ENCODE peak calls at places on chromosomes 2 and 18, in six cellular contexts. One of them, this sample, is unnamed.

GRCh38 chr2:25566694-25567093 is 106.7 kb downstream of the DTNB start:
- DNase-seq in SK-N-SH: no peak
- DNase-seq in dorsolateral prefrontal cortex: no peak
- DNase-seq in germinal center: peak; percentile 32
- DNase-seq in DND-41: no peak
- DNase-seq in stimulated activated CD4-positive, alpha-beta T cell treated with anti-CD3 and anti-CD28 coated beads, Interleukin-1b, Interleukin-23, amount 100 ng/mL, for 1 hour: no peak
- DNase-seq in this sample: no peak

GRCh38 chr2:218400167-218400929 is 680 bp downstream of the CTDSP1 start:
- DNase-seq in SK-N-SH: peak; percentile 81
- DNase-seq in dorsolateral prefrontal cortex: no peak
- DNase-seq in germinal center: peak; percentile 49
- DNase-seq in DND-41: peak; percentile 67
- DNase-seq in stimulated activated CD4-positive, alpha-beta T cell treated with anti-CD3 and anti-CD28 coated beads, Interleukin-1b, Interleukin-23, amount 100 ng/mL, for 1 hour: no peak
- DNase-seq in this sample: peak; percentile 73

GRCh38 chr2:74658516-74658915 is 4.5 kb downstream of the SEMA4F start:
- DNase-seq in SK-N-SH: no peak
- DNase-seq in dorsolateral prefrontal cortex: no peak
- DNase-seq in germinal center: no peak
- DNase-seq in DND-41: no peak
- DNase-seq in stimulated activated CD4-positive, alpha-beta T cell treated with anti-CD3 and anti-CD28 coated beads, Interleukin-1b, Interleukin-23, amount 100 ng/mL, for 1 hour: no peak
- DNase-seq in this sample: no peak

GRCh38 chr18:4352746-4353522 is 102.2 kb downstream of the DLGAP1 start:
- DNase-seq in SK-N-SH: no peak
- DNase-seq in dorsolateral prefrontal cortex: no peak
- DNase-seq in germinal center: no peak
- DNase-seq in DND-41: no peak
- DNase-seq in stimulated activated CD4-positive, alpha-beta T cell treated with anti-CD3 and anti-CD28 coated beads, Interleukin-1b, Interleukin-23, amount 100 ng/mL, for 1 hour: no peak
- DNase-seq in this sample: no peak

GRCh38 chr2:218981390-218982311 is 3.3 kb downstream of the FEV start:
- DNase-seq in SK-N-SH: peak; percentile 48
- DNase-seq in dorsolateral prefrontal cortex: no peak
- DNase-seq in germinal center: no peak
- DNase-seq in DND-41: no peak
- DNase-seq in stimulated activated CD4-positive, alpha-beta T cell treated with anti-CD3 and anti-CD28 coated beads, Interleukin-1b, Interleukin-23, amount 100 ng/mL, for 1 hour: no peak
- DNase-seq in this sample: peak; percentile 20

GRCh38 chr2:228828397-228828796 is 442.7 kb downstream of the PID1 start:
- DNase-seq in SK-N-SH: no peak
- DNase-seq in dorsolateral prefrontal cortex: no peak
- DNase-seq in germinal center: no peak
- DNase-seq in DND-41: no peak
- DNase-seq in stimulated activated CD4-positive, alpha-beta T cell treated with anti-CD3 and anti-CD28 coated beads, Interleukin-1b, Interleukin-23, amount 100 ng/mL, for 1 hour: no peak
- DNase-seq in this sample: no peak

GRCh38 chr2:74924463-74925265 is 33.8 kb upstream of the POLE4 start:
- DNase-seq in SK-N-SH: no peak
- DNase-seq in dorsolateral prefrontal cortex: no peak
- DNase-seq in germinal center: no peak
- DNase-seq in DND-41: no peak
- DNase-seq in stimulated activated CD4-positive, alpha-beta T cell treated with anti-CD3 and anti-CD28 coated beads, Interleukin-1b, Interleukin-23, amount 100 ng/mL, for 1 hour: no peak
- DNase-seq in this sample: no peak

GRCh38 chr2:197705912-197706838 is 1.0 kb downstream of the MARS2 start:
- DNase-seq in SK-N-SH: peak; percentile 37
- DNase-seq in dorsolateral prefrontal cortex: no peak
- DNase-seq in germinal center: no peak
- DNase-seq in DND-41: peak; percentile 26
- DNase-seq in stimulated activated CD4-positive, alpha-beta T cell treated with anti-CD3 and anti-CD28 coated beads, Interleukin-1b, Interleukin-23, amount 100 ng/mL, for 1 hour: no peak
- DNase-seq in this sample: peak; percentile 15

GRCh38 chr18:38930881-38931753 is 1365.5 kb upstream of the CELF4 start:
- DNase-seq in SK-N-SH: no peak
- DNase-seq in dorsolateral prefrontal cortex: no peak
- DNase-seq in germinal center: no peak
- DNase-seq in DND-41: no peak
- DNase-seq in stimulated activated CD4-positive, alpha-beta T cell treated with anti-CD3 and anti-CD28 coated beads, Interleukin-1b, Interleukin-23, amount 100 ng/mL, for 1 hour: no peak
- DNase-seq in this sample: no peak

GRCh38 chr2:172012688-172013358 is 13.1 kb downstream of the METAP1D start:
- DNase-seq in SK-N-SH: no peak
- DNase-seq in dorsolateral prefrontal cortex: no peak
- DNase-seq in germinal center: no peak
- DNase-seq in DND-41: no peak
- DNase-seq in stimulated activated CD4-positive, alpha-beta T cell treated with anti-CD3 and anti-CD28 coated beads, Interleukin-1b, Interleukin-23, amount 100 ng/mL, for 1 hour: no peak
- DNase-seq in this sample: no peak

GRCh38 chr18:58364867-58365533 is 263.9 kb downstream of the ALPK2 start:
- DNase-seq in SK-N-SH: no peak
- DNase-seq in dorsolateral prefrontal cortex: no peak
- DNase-seq in germinal center: no peak
- DNase-seq in DND-41: no peak
- DNase-seq in stimulated activated CD4-positive, alpha-beta T cell treated with anti-CD3 and anti-CD28 coated beads, Interleukin-1b, Interleukin-23, amount 100 ng/mL, for 1 hour: no peak
- DNase-seq in this sample: no peak

GRCh38 chr18:43648002-43648401 is 370.7 kb upstream of the SYT4 start:
- DNase-seq in SK-N-SH: no peak
- DNase-seq in dorsolateral prefrontal cortex: no peak
- DNase-seq in germinal center: no peak
- DNase-seq in DND-41: no peak
- DNase-seq in stimulated activated CD4-positive, alpha-beta T cell treated with anti-CD3 and anti-CD28 coated beads, Interleukin-1b, Interleukin-23, amount 100 ng/mL, for 1 hour: no peak
- DNase-seq in this sample: no peak

GRCh38 chr2:175206866-175207265 is 25.4 kb upstream of the ATP5MC3 start:
- DNase-seq in SK-N-SH: no peak
- DNase-seq in dorsolateral prefrontal cortex: no peak
- DNase-seq in germinal center: no peak
- DNase-seq in DND-41: no peak
- DNase-seq in stimulated activated CD4-positive, alpha-beta T cell treated with anti-CD3 and anti-CD28 coated beads, Interleukin-1b, Interleukin-23, amount 100 ng/mL, for 1 hour: no peak
- DNase-seq in this sample: no peak

GRCh38 chr2:177056540-177056939 is 156.1 kb upstream of the HNRNPA3 start:
- DNase-seq in SK-N-SH: peak; percentile 53
- DNase-seq in dorsolateral prefrontal cortex: no peak
- DNase-seq in germinal center: no peak
- DNase-seq in DND-41: no peak
- DNase-seq in stimulated activated CD4-positive, alpha-beta T cell treated with anti-CD3 and anti-CD28 coated beads, Interleukin-1b, Interleukin-23, amount 100 ng/mL, for 1 hour: no peak
- DNase-seq in this sample: peak; percentile 24

GRCh38 chr2:2184549-2185249 is 146.4 kb downstream of the MYT1L start:
- DNase-seq in SK-N-SH: no peak
- DNase-seq in dorsolateral prefrontal cortex: peak; percentile 59
- DNase-seq in germinal center: no peak
- DNase-seq in DND-41: no peak
- DNase-seq in stimulated activated CD4-positive, alpha-beta T cell treated with anti-CD3 and anti-CD28 coated beads, Interleukin-1b, Interleukin-23, amount 100 ng/mL, for 1 hour: no peak
- DNase-seq in this sample: no peak

GRCh38 chr2:10971131-10971854 is 59.6 kb downstream of the KCNF1 start:
- DNase-seq in SK-N-SH: no peak
- DNase-seq in dorsolateral prefrontal cortex: no peak
- DNase-seq in germinal center: no peak
- DNase-seq in DND-41: no peak
- DNase-seq in stimulated activated CD4-positive, alpha-beta T cell treated with anti-CD3 and anti-CD28 coated beads, Interleukin-1b, Interleukin-23, amount 100 ng/mL, for 1 hour: no peak
- DNase-seq in this sample: no peak

GRCh38 chr2:25582079-25582830 is 91.1 kb downstream of the DTNB start:
- DNase-seq in SK-N-SH: no peak
- DNase-seq in dorsolateral prefrontal cortex: no peak
- DNase-seq in germinal center: peak; percentile 47
- DNase-seq in DND-41: no peak
- DNase-seq in stimulated activated CD4-positive, alpha-beta T cell treated with anti-CD3 and anti-CD28 coated beads, Interleukin-1b, Interleukin-23, amount 100 ng/mL, for 1 hour: no peak
- DNase-seq in this sample: no peak

GRCh38 chr2:227482638-227483340 is 10.8 kb downstream of the AGFG1 start:
- DNase-seq in SK-N-SH: no peak
- DNase-seq in dorsolateral prefrontal cortex: no peak
- DNase-seq in germinal center: peak; percentile 54
- DNase-seq in DND-41: no peak
- DNase-seq in stimulated activated CD4-positive, alpha-beta T cell treated with anti-CD3 and anti-CD28 coated beads, Interleukin-1b, Interleukin-23, amount 100 ng/mL, for 1 hour: no peak
- DNase-seq in this sample: no peak

GRCh38 chr2:18527822-18528221 is 32.6 kb downstream of the RDH14 start:
- DNase-seq in SK-N-SH: no peak
- DNase-seq in dorsolateral prefrontal cortex: no peak
- DNase-seq in germinal center: no peak
- DNase-seq in DND-41: no peak
- DNase-seq in stimulated activated CD4-positive, alpha-beta T cell treated with anti-CD3 and anti-CD28 coated beads, Interleukin-1b, Interleukin-23, amount 100 ng/mL, for 1 hour: no peak
- DNase-seq in this sample: no peak

GRCh38 chr2:235868224-235868623 is 300.0 kb downstream of the GBX2 start:
- DNase-seq in SK-N-SH: no peak
- DNase-seq in dorsolateral prefrontal cortex: no peak
- DNase-seq in germinal center: no peak
- DNase-seq in DND-41: no peak
- DNase-seq in stimulated activated CD4-positive, alpha-beta T cell treated with anti-CD3 and anti-CD28 coated beads, Interleukin-1b, Interleukin-23, amount 100 ng/mL, for 1 hour: no peak
- DNase-seq in this sample: no peak